ENCODE peak calls at places on chromosomes 7 and 10, in five cellular contexts. D, S, U, J and C are unnamed samples.

GRCh38 chr10:82668266-82668665 is 793.3 kb downstream of the NRG3 start:
- DNase-seq in D (no peak), S (no peak), U (no peak), J (no peak), C (no peak)

GRCh38 chr10:5627486-5628044 is 38.8 kb downstream of the ASB13 start:
- DNase-seq in D (no peak), S (no peak), U (no peak), J (no peak), C (no peak)

GRCh38 chr10:121418126-121418777 is 180.0 kb downstream of the FGFR2 start:
- DNase-seq in D (no peak), S (no peak), U (no peak), J (no peak), C (no peak)

GRCh38 chr10:127977368-127978009 is 70.6 kb downstream of the PTPRE start:
- DNase-seq in D (no peak), S (no peak), U (peak), J (peak), C (peak)

GRCh38 chr10:84540022-84540616 is 211.7 kb downstream of the CCSER2 start:
- DNase-seq in D (no peak), S (no peak), U (peak), J (no peak), C (no peak)

GRCh38 chr7:75599244-75599771 is 107.2 kb downstream of the SPDYE5 start:
- DNase-seq in D (no peak), S (no peak), U (no peak), J (peak), C (no peak)

GRCh38 chr10:48227213-48227612 is 47.3 kb downstream of the FRMPD2 start:
- DNase-seq in D (no peak), S (no peak), U (no peak), J (no peak), C (peak)

GRCh38 chr7:132607656-132608055 is 31.4 kb upstream of the PLXNA4 start:
- DNase-seq in D (no peak), S (no peak), U (no peak), J (no peak), C (peak)

GRCh38 chr7:69269756-69270155 is 328.5 kb upstream of the AUTS2 start:
- DNase-seq in D (no peak), S (no peak), U (no peak), J (no peak), C (no peak)

GRCh38 chr7:16915405-16915804 is 33.6 kb upstream of the AGR3 start:
- DNase-seq in D (no peak), S (no peak), U (peak), J (no peak), C (no peak)

GRCh38 chr10:21214329-21214728 is 311.2 kb downstream of the SKIDA1 start:
- DNase-seq in D (no peak), S (no peak), U (no peak), J (no peak), C (no peak)

GRCh38 chr7:80859272-80859970 is 59.4 kb downstream of the SEMA3C start:
- DNase-seq in D (no peak), S (no peak), U (no peak), J (peak), C (no peak)

GRCh38 chr10:89236221-89236620 is 15.4 kb downstream of the LIPA start:
- DNase-seq in D (no peak), S (no peak), U (no peak), J (no peak), C (no peak)

GRCh38 chr7:84538268-84538667 is 343.7 kb upstream of the SEMA3A start:
- DNase-seq in D (no peak), S (no peak), U (no peak), J (no peak), C (no peak)

GRCh38 chr7:22559829-22560489 is 60.0 kb upstream of the STEAP1B start:
- DNase-seq in D (peak), S (peak), U (peak), J (peak), C (peak)

GRCh38 chr10:27607591-27607990 is 103.5 kb downstream of the RAB18 start:
- DNase-seq in D (no peak), S (no peak), U (no peak), J (no peak), C (peak)

GRCh38 chr10:86733260-86733671 is 23.2 kb upstream of the BMPR1A start:
- DNase-seq in D (no peak), S (no peak), U (no peak), J (peak), C (no peak)

GRCh38 chr7:44438851-44439250 is 51.6 kb downstream of the NUDCD3 start:
- DNase-seq in D (no peak), S (no peak), U (no peak), J (no peak), C (no peak)

GRCh38 chr10:90718185-90718584 is 139.7 kb downstream of the HTR7 start:
- DNase-seq in D (no peak), S (no peak), U (no peak), J (no peak), C (no peak)

GRCh38 chr10:43258032-43258921 is 8.6 kb downstream of the RASGEF1A start:
- DNase-seq in D (no peak), S (no peak), U (no peak), J (no peak), C (peak)

GRCh38 chr7:121793716-121794115 is 79.2 kb upstream of the PTPRZ1 start:
- DNase-seq in D (no peak), S (no peak), U (no peak), J (no peak), C (no peak)

GRCh38 chr10:47307381-47307780 is 7.4 kb downstream of the GDF10 start:
- DNase-seq in D (no peak), S (no peak), U (no peak), J (no peak), C (no peak)

GRCh38 chr7:134368851-134369533 is 52.3 kb upstream of the SLC35B4 start:
- DNase-seq in D (no peak), S (no peak), U (no peak), J (no peak), C (no peak)

GRCh38 chr10:43201545-43202131 is 63.4 kb downstream of the CSGALNACT2 start:
- DNase-seq in D (no peak), S (no peak), U (no peak), J (peak), C (peak)

GRCh38 chr10:72322280-72323058 is 32.2 kb downstream of the DNAJB12 start:
- DNase-seq in D (peak), S (no peak), U (no peak), J (no peak), C (no peak)

GRCh38 chr7:150941983-150942590 is 36.0 kb downstream of the KCNH2 start:
- DNase-seq in D (no peak), S (peak), U (no peak), J (peak), C (no peak)

GRCh38 chr10:71772832-71773220 is 494 bp downstream of the VSIR start:
- DNase-seq in D (no peak), S (no peak), U (no peak), J (peak), C (no peak)

GRCh38 chr7:55478700-55479099 is 93.6 kb downstream of the VOPP1 start:
- DNase-seq in D (no peak), S (no peak), U (no peak), J (no peak), C (no peak)

GRCh38 chr7:67729771-67730170 is 733.1 kb downstream of the TYW1 start:
- DNase-seq in D (no peak), S (no peak), U (no peak), J (no peak), C (no peak)